ENCODE peak calls at places on chromosomes 4 and X, in seven cellular contexts. One of them, this sample, is unnamed.

GRCh38 chrX:105120460-105120859 is 100.0 kb downstream of the TEX13A start:
- DNase-seq in IMR-90: no peak
- DNase-seq in mesendoderm: no peak
- DNase-seq in H9: no peak
- DNase-seq in H1: no peak
- DNase-seq in mesenchymal stem cell: peak
- DNase-seq in trophoblast cell: no peak
- DNase-seq in this sample: no peak

GRCh38 chr4:134132086-134132783 is 69.4 kb downstream of the PABPC4L start:
- DNase-seq in IMR-90: no peak
- DNase-seq in mesendoderm: no peak
- DNase-seq in H9: no peak
- DNase-seq in H1: no peak
- DNase-seq in mesenchymal stem cell: no peak
- DNase-seq in trophoblast cell: no peak
- DNase-seq in this sample: no peak

GRCh38 chrX:155997436-155997835 is at the start of gene IL9R:
- DNase-seq in IMR-90: no peak
- DNase-seq in mesendoderm: no peak
- DNase-seq in H9: no peak
- DNase-seq in H1: no peak
- DNase-seq in mesenchymal stem cell: no peak
- DNase-seq in trophoblast cell: no peak
- DNase-seq in this sample: no peak

GRCh38 chr4:4569036-4569435 is 27.2 kb upstream of the STX18 start:
- DNase-seq in IMR-90: no peak
- DNase-seq in mesendoderm: no peak
- DNase-seq in H9: no peak
- DNase-seq in H1: no peak
- DNase-seq in mesenchymal stem cell: no peak
- DNase-seq in trophoblast cell: no peak
- DNase-seq in this sample: no peak

GRCh38 chrX:131827935-131828334 is 195.2 kb upstream of the STK26 start:
- DNase-seq in IMR-90: no peak
- DNase-seq in mesendoderm: peak
- DNase-seq in H9: peak
- DNase-seq in H1: no peak
- DNase-seq in mesenchymal stem cell: peak
- DNase-seq in trophoblast cell: no peak
- DNase-seq in this sample: peak

GRCh38 chrX:13923845-13924244 is 105.8 kb downstream of the GEMIN8 start:
- DNase-seq in IMR-90: no peak
- DNase-seq in mesendoderm: no peak
- DNase-seq in H9: no peak
- DNase-seq in H1: no peak
- DNase-seq in mesenchymal stem cell: no peak
- DNase-seq in trophoblast cell: no peak
- DNase-seq in this sample: no peak

GRCh38 chr4:139301143-139301820 is at the start of gene NAA15:
- DNase-seq in IMR-90: peak
- DNase-seq in mesendoderm: peak
- DNase-seq in H9: peak
- DNase-seq in H1: peak
- DNase-seq in mesenchymal stem cell: peak
- DNase-seq in trophoblast cell: peak
- DNase-seq in this sample: peak

GRCh38 chr4:6257243-6258025 is 12.2 kb upstream of the WFS1 start:
- DNase-seq in IMR-90: no peak
- DNase-seq in mesendoderm: peak
- DNase-seq in H9: peak
- DNase-seq in H1: no peak
- DNase-seq in mesenchymal stem cell: peak
- DNase-seq in trophoblast cell: no peak
- DNase-seq in this sample: no peak

GRCh38 chr4:122773021-122773420 is 40.5 kb downstream of the BBS12 start:
- DNase-seq in IMR-90: no peak
- DNase-seq in mesendoderm: no peak
- DNase-seq in H9: no peak
- DNase-seq in H1: no peak
- DNase-seq in mesenchymal stem cell: no peak
- DNase-seq in trophoblast cell: no peak
- DNase-seq in this sample: no peak

GRCh38 chr4:148530114-148530513 is 87.9 kb upstream of the NR3C2 start:
- DNase-seq in IMR-90: peak
- DNase-seq in mesendoderm: no peak
- DNase-seq in H9: no peak
- DNase-seq in H1: no peak
- DNase-seq in mesenchymal stem cell: no peak
- DNase-seq in trophoblast cell: no peak
- DNase-seq in this sample: no peak

GRCh38 chrX:45485682-45486081 is 285.0 kb upstream of the DIPK2B start:
- DNase-seq in IMR-90: no peak
- DNase-seq in mesendoderm: no peak
- DNase-seq in H9: no peak
- DNase-seq in H1: no peak
- DNase-seq in mesenchymal stem cell: no peak
- DNase-seq in trophoblast cell: no peak
- DNase-seq in this sample: no peak

GRCh38 chrX:134694333-134694925 is 36.2 kb upstream of the PLAC1 start:
- DNase-seq in IMR-90: no peak
- DNase-seq in mesendoderm: no peak
- DNase-seq in H9: no peak
- DNase-seq in H1: no peak
- DNase-seq in mesenchymal stem cell: no peak
- DNase-seq in trophoblast cell: peak
- DNase-seq in this sample: no peak

GRCh38 chrX:134692990-134693389 is 34.7 kb upstream of the PLAC1 start:
- DNase-seq in IMR-90: peak
- DNase-seq in mesendoderm: no peak
- DNase-seq in H9: no peak
- DNase-seq in H1: no peak
- DNase-seq in mesenchymal stem cell: peak
- DNase-seq in trophoblast cell: peak
- DNase-seq in this sample: no peak

GRCh38 chrX:134694935-134695334 is 36.7 kb upstream of the PLAC1 start:
- DNase-seq in IMR-90: no peak
- DNase-seq in mesendoderm: no peak
- DNase-seq in H9: no peak
- DNase-seq in H1: no peak
- DNase-seq in mesenchymal stem cell: no peak
- DNase-seq in trophoblast cell: no peak
- DNase-seq in this sample: no peak

GRCh38 chrX:134693644-134694043 is 35.4 kb upstream of the PLAC1 start:
- DNase-seq in IMR-90: no peak
- DNase-seq in mesendoderm: no peak
- DNase-seq in H9: no peak
- DNase-seq in H1: no peak
- DNase-seq in mesenchymal stem cell: no peak
- DNase-seq in trophoblast cell: no peak
- DNase-seq in this sample: no peak

DNA sequence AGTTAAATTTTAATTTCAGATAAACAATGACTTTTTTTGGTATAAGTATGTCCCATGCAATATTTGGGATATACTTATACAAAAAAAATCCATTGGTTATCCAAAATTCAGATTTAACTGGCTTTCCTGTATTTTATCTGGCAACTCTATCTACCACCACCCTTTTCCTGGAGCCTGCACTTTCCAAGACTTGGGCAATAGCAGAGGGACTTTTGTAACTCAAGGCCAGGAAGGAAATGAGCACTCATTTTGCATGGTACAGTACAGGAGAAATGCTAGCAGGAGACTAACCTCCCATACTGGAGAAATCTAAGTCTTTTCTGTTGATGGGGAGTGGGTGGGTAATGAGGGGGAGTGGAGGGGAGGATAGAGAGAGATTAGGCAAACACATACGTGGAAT is 37.7 kb upstream of the PLAC1 start:
- DNase-seq in IMR-90: no peak
- DNase-seq in mesendoderm: no peak
- DNase-seq in H9: no peak
- DNase-seq in H1: no peak
- DNase-seq in mesenchymal stem cell: no peak
- DNase-seq in trophoblast cell: no peak
- DNase-seq in this sample: no peak
- H3K18ac ChIP-seq in IMR-90: no peak
- H3K18ac ChIP-seq in mesendoderm: no peak
- H3K18ac ChIP-seq in H9: no peak
- H3K18ac ChIP-seq in H1: no peak
- H3K18ac ChIP-seq in mesenchymal stem cell: no peak
- H3K18ac ChIP-seq in trophoblast cell: no peak
- H3K18ac ChIP-seq in this sample: no peak

GRCh38 chrX:153600921-153601320 is 2.0 kb upstream of the CCNQ start:
- DNase-seq in IMR-90: no peak
- DNase-seq in mesendoderm: no peak
- DNase-seq in H9: no peak
- DNase-seq in H1: no peak
- DNase-seq in mesenchymal stem cell: no peak
- DNase-seq in trophoblast cell: no peak
- DNase-seq in this sample: no peak

GRCh38 chrX:153601511-153602110 is 2.7 kb upstream of the CCNQ start:
- DNase-seq in IMR-90: no peak
- DNase-seq in mesendoderm: no peak
- DNase-seq in H9: no peak
- DNase-seq in H1: no peak
- DNase-seq in mesenchymal stem cell: no peak
- DNase-seq in trophoblast cell: no peak
- DNase-seq in this sample: no peak

GRCh38 chrX:153602621-153603020 is 3.7 kb upstream of the CCNQ start:
- DNase-seq in IMR-90: no peak
- DNase-seq in mesendoderm: no peak
- DNase-seq in H9: no peak
- DNase-seq in H1: no peak
- DNase-seq in mesenchymal stem cell: no peak
- DNase-seq in trophoblast cell: no peak
- DNase-seq in this sample: no peak

GRCh38 chrX:153600032-153600373 is 1.1 kb upstream of the CCNQ start:
- DNase-seq in IMR-90: no peak
- DNase-seq in mesendoderm: peak
- DNase-seq in H9: no peak
- DNase-seq in H1: no peak
- DNase-seq in mesenchymal stem cell: peak
- DNase-seq in trophoblast cell: no peak
- DNase-seq in this sample: no peak

DNA sequence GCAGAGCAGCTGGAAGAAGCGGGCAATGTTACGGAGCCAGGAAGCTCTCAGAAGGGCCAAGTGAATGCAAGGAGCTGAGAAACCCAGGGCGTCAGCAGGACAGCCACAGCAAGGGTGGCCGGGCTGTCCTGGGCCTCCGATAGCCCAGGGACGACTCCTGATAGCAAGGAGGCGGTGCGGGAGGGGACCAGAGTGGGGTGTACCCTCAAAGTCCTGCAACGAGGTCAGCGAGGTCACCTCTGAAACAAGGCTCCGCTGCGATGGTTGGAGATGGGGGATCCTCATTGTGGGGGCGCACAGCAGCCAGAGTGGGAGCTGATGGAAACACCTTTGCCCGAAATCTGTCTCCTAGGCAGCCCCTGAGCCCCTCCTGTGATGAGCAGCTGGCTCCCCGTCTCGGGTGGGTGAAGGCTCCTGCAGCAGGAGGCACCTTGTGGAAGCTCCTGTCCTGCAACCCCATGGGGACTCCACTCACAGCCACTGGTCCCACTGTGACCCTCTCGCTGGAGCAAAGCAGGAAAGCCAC is 4.3 kb upstream of the CCNQ start:
- DNase-seq in IMR-90: no peak
- DNase-seq in mesendoderm: no peak
- DNase-seq in H9: no peak
- DNase-seq in H1: no peak
- DNase-seq in mesenchymal stem cell: no peak
- DNase-seq in trophoblast cell: no peak
- DNase-seq in this sample: no peak
- H3K18ac ChIP-seq in IMR-90: no peak
- H3K18ac ChIP-seq in mesendoderm: no peak
- H3K18ac ChIP-seq in H9: no peak
- H3K18ac ChIP-seq in H1: no peak
- H3K18ac ChIP-seq in mesenchymal stem cell: no peak
- H3K18ac ChIP-seq in trophoblast cell: no peak
- H3K18ac ChIP-seq in this sample: no peak

GRCh38 chr4:89379541-89380035 is 72.0 kb upstream of the GPRIN3 start:
- DNase-seq in IMR-90: no peak
- DNase-seq in mesendoderm: no peak
- DNase-seq in H9: no peak
- DNase-seq in H1: no peak
- DNase-seq in mesenchymal stem cell: no peak
- DNase-seq in trophoblast cell: no peak
- DNase-seq in this sample: no peak

GRCh38 chr4:89380980-89381379 is 73.4 kb upstream of the GPRIN3 start:
- DNase-seq in IMR-90: no peak
- DNase-seq in mesendoderm: no peak
- DNase-seq in H9: no peak
- DNase-seq in H1: no peak
- DNase-seq in mesenchymal stem cell: no peak
- DNase-seq in trophoblast cell: no peak
- DNase-seq in this sample: no peak

GRCh38 chr4:89382439-89382838 is 74.8 kb upstream of the GPRIN3 start:
- DNase-seq in IMR-90: no peak
- DNase-seq in mesendoderm: no peak
- DNase-seq in H9: no peak
- DNase-seq in H1: no peak
- DNase-seq in mesenchymal stem cell: no peak
- DNase-seq in trophoblast cell: no peak
- DNase-seq in this sample: no peak
- H3K18ac ChIP-seq in IMR-90: no peak
- H3K18ac ChIP-seq in mesendoderm: no peak
- H3K18ac ChIP-seq in H9: no peak
- H3K18ac ChIP-seq in H1: no peak
- H3K18ac ChIP-seq in mesenchymal stem cell: no peak
- H3K18ac ChIP-seq in trophoblast cell: no peak
- H3K18ac ChIP-seq in this sample: no peak

GRCh38 chr4:52251864-52252263 is 200.8 kb downstream of the SPATA18 start:
- DNase-seq in IMR-90: no peak
- DNase-seq in mesendoderm: no peak
- DNase-seq in H9: no peak
- DNase-seq in H1: no peak
- DNase-seq in mesenchymal stem cell: no peak
- DNase-seq in trophoblast cell: peak
- DNase-seq in this sample: no peak
- H3K18ac ChIP-seq in IMR-90: no peak
- H3K18ac ChIP-seq in mesendoderm: no peak
- H3K18ac ChIP-seq in H9: no peak
- H3K18ac ChIP-seq in H1: no peak
- H3K18ac ChIP-seq in mesenchymal stem cell: no peak
- H3K18ac ChIP-seq in trophoblast cell: no peak
- H3K18ac ChIP-seq in this sample: no peak